ENCODE peak calls at places on chromosomes 7 and 10, in eight cellular contexts. One of them, this sample, is unnamed.

GRCh38 chr10:33899578-33900531 is 565.4 kb upstream of the NRP1 start:
- DNase-seq in spleen: no peak
- DNase-seq in GM23338: no peak
- DNase-seq in prostate gland: peak
- DNase-seq in transverse colon: no peak
- DNase-seq in esophagus muscularis mucosa: no peak
- DNase-seq in stomach: no peak
- DNase-seq in HL-60: no peak
- DNase-seq in this sample: no peak

GRCh38 chr7:139692723-139693122 is 85.1 kb downstream of the HIPK2 start:
- DNase-seq in spleen: no peak
- DNase-seq in GM23338: no peak
- DNase-seq in prostate gland: peak
- DNase-seq in transverse colon: no peak
- DNase-seq in esophagus muscularis mucosa: no peak
- DNase-seq in stomach: peak
- DNase-seq in HL-60: no peak
- DNase-seq in this sample: no peak

GRCh38 chr7:74063223-74063641 is 20.4 kb upstream of the LIMK1 start:
- DNase-seq in spleen: no peak
- DNase-seq in GM23338: no peak
- DNase-seq in prostate gland: no peak
- DNase-seq in transverse colon: no peak
- DNase-seq in esophagus muscularis mucosa: no peak
- DNase-seq in stomach: no peak
- DNase-seq in HL-60: no peak
- DNase-seq in this sample: no peak

GRCh38 chr7:110964770-110965169 is 126.2 kb upstream of the LRRN3 start:
- DNase-seq in spleen: no peak
- DNase-seq in GM23338: no peak
- DNase-seq in prostate gland: no peak
- DNase-seq in transverse colon: no peak
- DNase-seq in esophagus muscularis mucosa: no peak
- DNase-seq in stomach: no peak
- DNase-seq in HL-60: no peak
- DNase-seq in this sample: no peak

GRCh38 chr7:254337-255037 is 35.5 kb upstream of the FOXL3 start:
- DNase-seq in spleen: no peak
- DNase-seq in GM23338: no peak
- DNase-seq in prostate gland: no peak
- DNase-seq in transverse colon: no peak
- DNase-seq in esophagus muscularis mucosa: no peak
- DNase-seq in stomach: no peak
- DNase-seq in HL-60: no peak
- DNase-seq in this sample: no peak

GRCh38 chr7:85479918-85480658 is 293.2 kb upstream of the SEMA3D start:
- DNase-seq in spleen: no peak
- DNase-seq in GM23338: no peak
- DNase-seq in prostate gland: no peak
- DNase-seq in transverse colon: no peak
- DNase-seq in esophagus muscularis mucosa: no peak
- DNase-seq in stomach: no peak
- DNase-seq in HL-60: no peak
- DNase-seq in this sample: no peak

GRCh38 chr7:151382079-151382885 is 27.6 kb downstream of the WDR86 start:
- DNase-seq in spleen: peak
- DNase-seq in GM23338: peak
- DNase-seq in prostate gland: no peak
- DNase-seq in transverse colon: no peak
- DNase-seq in esophagus muscularis mucosa: no peak
- DNase-seq in stomach: no peak
- DNase-seq in HL-60: no peak
- DNase-seq in this sample: no peak

GRCh38 chr7:142853739-142854504 is 954 bp upstream of the EPHB6 start:
- DNase-seq in spleen: peak
- DNase-seq in GM23338: peak
- DNase-seq in prostate gland: peak
- DNase-seq in transverse colon: peak
- DNase-seq in esophagus muscularis mucosa: no peak
- DNase-seq in stomach: peak
- DNase-seq in HL-60: peak
- DNase-seq in this sample: no peak

GRCh38 chr10:97234403-97234802 is 48.6 kb upstream of the SLIT1 start:
- DNase-seq in spleen: no peak
- DNase-seq in GM23338: peak
- DNase-seq in prostate gland: no peak
- DNase-seq in transverse colon: no peak
- DNase-seq in esophagus muscularis mucosa: no peak
- DNase-seq in stomach: no peak
- DNase-seq in HL-60: peak
- DNase-seq in this sample: no peak

GRCh38 chr7:5437987-5438386 is 14.4 kb upstream of the TNRC18 start:
- DNase-seq in spleen: no peak
- DNase-seq in GM23338: no peak
- DNase-seq in prostate gland: no peak
- DNase-seq in transverse colon: no peak
- DNase-seq in esophagus muscularis mucosa: no peak
- DNase-seq in stomach: peak
- DNase-seq in HL-60: no peak
- DNase-seq in this sample: no peak

GRCh38 chr10:102004376-102004775 is 51.6 kb downstream of the ARMH3 start:
- DNase-seq in spleen: no peak
- DNase-seq in GM23338: no peak
- DNase-seq in prostate gland: no peak
- DNase-seq in transverse colon: no peak
- DNase-seq in esophagus muscularis mucosa: no peak
- DNase-seq in stomach: no peak
- DNase-seq in HL-60: no peak
- DNase-seq in this sample: no peak

GRCh38 chr7:40717242-40717641 is 582.4 kb downstream of the SUGCT start:
- DNase-seq in spleen: no peak
- DNase-seq in GM23338: peak
- DNase-seq in prostate gland: no peak
- DNase-seq in transverse colon: peak
- DNase-seq in esophagus muscularis mucosa: no peak
- DNase-seq in stomach: peak
- DNase-seq in HL-60: no peak
- DNase-seq in this sample: no peak

DNA sequence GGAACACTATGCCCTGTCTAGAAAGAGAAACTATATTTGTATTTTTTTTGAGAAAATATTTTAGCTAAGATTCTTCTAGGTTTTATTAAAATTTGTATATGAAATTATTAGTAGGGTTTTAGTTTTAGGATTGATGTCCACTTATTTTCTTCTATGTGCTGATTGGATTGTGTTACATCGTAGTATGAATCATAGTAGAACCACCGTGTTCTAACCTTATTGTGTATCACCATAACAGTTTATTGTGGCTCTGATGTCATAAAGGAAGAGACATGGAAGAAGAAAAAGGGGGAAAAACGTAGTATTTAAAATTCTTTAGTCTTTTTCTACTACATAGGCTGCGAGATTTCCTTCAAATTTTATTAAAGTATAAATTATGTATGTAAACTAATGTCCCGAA is 1.9 kb downstream of the AGBL3 start:
- DNase-seq in spleen: no peak
- DNase-seq in GM23338: no peak
- DNase-seq in prostate gland: no peak
- DNase-seq in transverse colon: no peak
- DNase-seq in esophagus muscularis mucosa: no peak
- DNase-seq in stomach: no peak
- DNase-seq in HL-60: no peak
- DNase-seq in this sample: no peak
- TF ChIP-seq POLR2AphosphoS5 in spleen: no peak
- TF ChIP-seq POLR2AphosphoS5 in GM23338: no peak
- TF ChIP-seq POLR2AphosphoS5 in prostate gland: no peak
- TF ChIP-seq POLR2AphosphoS5 in transverse colon: no peak
- TF ChIP-seq POLR2AphosphoS5 in esophagus muscularis mucosa: no peak
- TF ChIP-seq POLR2AphosphoS5 in stomach: no peak
- TF ChIP-seq POLR2AphosphoS5 in HL-60: no peak
- TF ChIP-seq POLR2AphosphoS5 in this sample: no peak

GRCh38 chr10:94216201-94216600 is 146.5 kb downstream of the NOC3L start:
- DNase-seq in spleen: no peak
- DNase-seq in GM23338: no peak
- DNase-seq in prostate gland: no peak
- DNase-seq in transverse colon: no peak
- DNase-seq in esophagus muscularis mucosa: no peak
- DNase-seq in stomach: no peak
- DNase-seq in HL-60: no peak
- DNase-seq in this sample: no peak
- TF ChIP-seq POLR2AphosphoS5 in spleen: no peak
- TF ChIP-seq POLR2AphosphoS5 in GM23338: no peak
- TF ChIP-seq POLR2AphosphoS5 in prostate gland: no peak
- TF ChIP-seq POLR2AphosphoS5 in transverse colon: no peak
- TF ChIP-seq POLR2AphosphoS5 in esophagus muscularis mucosa: no peak
- TF ChIP-seq POLR2AphosphoS5 in stomach: no peak
- TF ChIP-seq POLR2AphosphoS5 in HL-60: no peak
- TF ChIP-seq POLR2AphosphoS5 in this sample: no peak

GRCh38 chr7:27693794-27694193 is 31.1 kb upstream of the HIBADH start:
- DNase-seq in spleen: no peak
- DNase-seq in GM23338: peak
- DNase-seq in prostate gland: no peak
- DNase-seq in transverse colon: no peak
- DNase-seq in esophagus muscularis mucosa: no peak
- DNase-seq in stomach: no peak
- DNase-seq in HL-60: peak
- DNase-seq in this sample: no peak

GRCh38 chr7:27699751-27700150 is 37.1 kb upstream of the HIBADH start:
- DNase-seq in spleen: no peak
- DNase-seq in GM23338: no peak
- DNase-seq in prostate gland: no peak
- DNase-seq in transverse colon: no peak
- DNase-seq in esophagus muscularis mucosa: no peak
- DNase-seq in stomach: no peak
- DNase-seq in HL-60: no peak
- DNase-seq in this sample: no peak

GRCh38 chr7:27695096-27695495 is 32.4 kb upstream of the HIBADH start:
- DNase-seq in spleen: no peak
- DNase-seq in GM23338: no peak
- DNase-seq in prostate gland: no peak
- DNase-seq in transverse colon: no peak
- DNase-seq in esophagus muscularis mucosa: no peak
- DNase-seq in stomach: no peak
- DNase-seq in HL-60: no peak
- DNase-seq in this sample: no peak

GRCh38 chr7:27700501-27700900 is 37.8 kb upstream of the HIBADH start:
- DNase-seq in spleen: no peak
- DNase-seq in GM23338: no peak
- DNase-seq in prostate gland: no peak
- DNase-seq in transverse colon: no peak
- DNase-seq in esophagus muscularis mucosa: no peak
- DNase-seq in stomach: no peak
- DNase-seq in HL-60: no peak
- DNase-seq in this sample: no peak

DNA sequence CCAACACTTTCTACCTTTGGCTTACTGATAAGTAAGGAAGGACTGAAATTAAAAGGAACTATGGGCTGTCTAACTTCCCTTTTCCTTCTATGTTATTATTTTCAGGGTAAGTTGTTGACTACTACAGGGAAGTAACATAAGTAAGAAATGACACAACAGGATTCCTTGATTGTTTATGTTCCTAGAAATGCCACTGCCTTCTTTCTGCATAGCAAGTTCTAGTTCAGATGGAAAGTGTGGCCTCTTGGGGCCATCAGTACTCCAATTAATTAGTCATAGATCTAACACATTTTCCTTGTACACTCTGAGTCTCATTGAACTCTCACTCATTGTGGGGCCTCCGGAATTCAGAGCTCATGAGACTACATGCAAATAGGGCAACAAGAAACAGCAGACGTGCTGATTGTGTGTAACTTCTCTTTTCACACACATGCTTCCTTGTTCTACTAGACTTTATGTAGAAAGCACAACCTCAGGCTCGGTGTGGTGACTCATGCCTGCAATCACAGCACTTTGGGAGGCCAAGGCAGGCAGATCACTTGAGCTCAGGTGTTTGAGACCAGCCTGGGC is 35.3 kb upstream of the HIBADH start:
- DNase-seq in spleen: peak
- DNase-seq in GM23338: no peak
- DNase-seq in prostate gland: no peak
- DNase-seq in transverse colon: peak
- DNase-seq in esophagus muscularis mucosa: no peak
- DNase-seq in stomach: peak
- DNase-seq in HL-60: peak
- DNase-seq in this sample: no peak
- TF ChIP-seq POLR2AphosphoS5 in spleen: no peak
- TF ChIP-seq POLR2AphosphoS5 in GM23338: no peak
- TF ChIP-seq POLR2AphosphoS5 in prostate gland: no peak
- TF ChIP-seq POLR2AphosphoS5 in transverse colon: peak
- TF ChIP-seq POLR2AphosphoS5 in esophagus muscularis mucosa: no peak
- TF ChIP-seq POLR2AphosphoS5 in stomach: peak
- TF ChIP-seq POLR2AphosphoS5 in HL-60: no peak
- TF ChIP-seq POLR2AphosphoS5 in this sample: no peak

GRCh38 chr7:99992330-99993037 is 16.7 kb upstream of the AZGP1 start:
- DNase-seq in spleen: peak
- DNase-seq in GM23338: peak
- DNase-seq in prostate gland: no peak
- DNase-seq in transverse colon: no peak
- DNase-seq in esophagus muscularis mucosa: no peak
- DNase-seq in stomach: no peak
- DNase-seq in HL-60: no peak
- DNase-seq in this sample: no peak

GRCh38 chr7:100000239-100000638 is 15.2 kb upstream of the ZKSCAN1 start:
- DNase-seq in spleen: peak
- DNase-seq in GM23338: no peak
- DNase-seq in prostate gland: no peak
- DNase-seq in transverse colon: no peak
- DNase-seq in esophagus muscularis mucosa: no peak
- DNase-seq in stomach: no peak
- DNase-seq in HL-60: no peak
- DNase-seq in this sample: no peak

GRCh38 chr7:99994819-99995218 is 19.0 kb upstream of the AZGP1 start:
- DNase-seq in spleen: no peak
- DNase-seq in GM23338: no peak
- DNase-seq in prostate gland: no peak
- DNase-seq in transverse colon: no peak
- DNase-seq in esophagus muscularis mucosa: no peak
- DNase-seq in stomach: no peak
- DNase-seq in HL-60: no peak
- DNase-seq in this sample: no peak

GRCh38 chr7:99996755-99997544 is 18.4 kb upstream of the ZKSCAN1 start:
- DNase-seq in spleen: peak
- DNase-seq in GM23338: no peak
- DNase-seq in prostate gland: no peak
- DNase-seq in transverse colon: no peak
- DNase-seq in esophagus muscularis mucosa: no peak
- DNase-seq in stomach: no peak
- DNase-seq in HL-60: no peak
- DNase-seq in this sample: no peak

DNA sequence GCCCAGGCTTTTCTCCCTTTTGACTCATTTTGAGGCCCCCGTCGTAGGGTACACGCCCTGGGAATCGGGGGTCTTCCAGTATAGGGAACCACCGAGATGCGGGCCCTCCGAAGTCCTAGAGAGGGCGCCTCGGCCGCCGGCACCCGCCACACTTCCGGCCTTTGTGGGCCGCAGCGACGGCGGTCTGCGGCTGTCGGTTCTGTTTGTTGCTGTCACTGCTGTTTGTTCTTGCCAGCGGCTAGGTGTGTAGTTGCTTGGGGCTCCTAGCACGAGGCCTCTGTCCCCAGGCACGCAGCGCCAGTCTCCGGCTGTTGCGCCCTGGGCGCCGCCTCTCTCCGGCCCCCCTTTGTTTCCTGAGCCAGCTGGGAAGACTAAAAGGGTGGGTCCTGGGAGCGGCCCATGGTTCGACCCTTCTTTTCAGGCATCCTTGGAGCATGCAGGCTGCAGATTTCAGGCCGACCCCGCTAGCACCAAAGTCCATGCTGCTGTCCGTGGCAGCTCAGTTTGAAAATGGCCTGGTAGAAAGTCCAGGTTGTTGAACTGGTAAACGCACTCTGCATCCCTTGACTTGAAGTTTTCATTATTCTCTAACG is 17.8 kb upstream of the ZKSCAN1 start:
- DNase-seq in spleen: peak
- DNase-seq in GM23338: peak
- DNase-seq in prostate gland: peak
- DNase-seq in transverse colon: peak
- DNase-seq in esophagus muscularis mucosa: no peak
- DNase-seq in stomach: peak
- DNase-seq in HL-60: no peak
- DNase-seq in this sample: no peak
- TF ChIP-seq POLR2AphosphoS5 in spleen: peak
- TF ChIP-seq POLR2AphosphoS5 in GM23338: peak
- TF ChIP-seq POLR2AphosphoS5 in prostate gland: peak
- TF ChIP-seq POLR2AphosphoS5 in transverse colon: peak
- TF ChIP-seq POLR2AphosphoS5 in esophagus muscularis mucosa: peak
- TF ChIP-seq POLR2AphosphoS5 in stomach: peak
- TF ChIP-seq POLR2AphosphoS5 in HL-60: no peak
- TF ChIP-seq POLR2AphosphoS5 in this sample: no peak

This sample was measured in SK-N-MC.